ENCODE peak calls at places on chromosomes 5 and 9, in five cellular contexts. One of them, this sample, is unnamed.
A peak's percentile ranks its signal among the peaks of the same experiment; 100 is the strongest.

GRCh38 chr9:133331221-133331620 is 4.8 kb downstream of the SURF6 start:
- DNase-seq in H1: no peak
- DNase-seq in prostate gland: no peak
- DNase-seq in thyroid gland: no peak
- DNase-seq in uterus: no peak
- DNase-seq in this sample: no peak

GRCh38 chr5:121144764-121145163 is 680.7 kb downstream of the PRR16 start:
- DNase-seq in H1: no peak
- DNase-seq in uterus: no peak
- DNase-seq in prostate gland: no peak
- DNase-seq in thyroid gland: no peak
- DNase-seq in this sample: no peak

GRCh38 chr5:77620404-77620803 is 18.1 kb downstream of the OTP start:
- DNase-seq in thyroid gland: no peak
- DNase-seq in prostate gland: no peak
- DNase-seq in uterus: no peak
- DNase-seq in H1: peak; percentile 58
- DNase-seq in this sample: no peak

GRCh38 chr9:120191141-120191540 is 388.8 kb downstream of the CDK5RAP2 start:
- DNase-seq in thyroid gland: no peak
- DNase-seq in H1: no peak
- DNase-seq in prostate gland: no peak
- DNase-seq in uterus: no peak
- DNase-seq in this sample: no peak

GRCh38 chr5:113340537-113340936 is 94.3 kb downstream of the TSSK1B start:
- DNase-seq in H1: no peak
- DNase-seq in prostate gland: no peak
- DNase-seq in uterus: no peak
- DNase-seq in thyroid gland: peak; percentile 78
- DNase-seq in this sample: no peak

GRCh38 chr9:134381671-134382505 is 55.6 kb downstream of the RXRA start:
- DNase-seq in H1: no peak
- DNase-seq in thyroid gland: peak; percentile 58
- DNase-seq in prostate gland: no peak
- DNase-seq in uterus: no peak
- DNase-seq in this sample: no peak

GRCh38 chr5:54171645-54172384 is 138.6 kb downstream of the ARL15 start:
- DNase-seq in thyroid gland: no peak
- DNase-seq in prostate gland: no peak
- DNase-seq in H1: no peak
- DNase-seq in uterus: no peak
- DNase-seq in this sample: no peak

GRCh38 chr9:5698810-5699556 is 70.1 kb downstream of the RIC1 start:
- DNase-seq in uterus: no peak
- DNase-seq in prostate gland: no peak
- DNase-seq in H1: no peak
- DNase-seq in thyroid gland: no peak
- DNase-seq in this sample: no peak

GRCh38 chr5:127958421-127959011 is 125.0 kb upstream of the SLC12A2 start:
- DNase-seq in prostate gland: peak; percentile 38
- DNase-seq in uterus: no peak
- DNase-seq in H1: no peak
- DNase-seq in thyroid gland: no peak
- DNase-seq in this sample: no peak
- H3K27ac ChIP-seq in prostate gland: peak overlapping the region; percentile 12
- H3K27ac ChIP-seq in uterus: no peak overlapping the region
- H3K27ac ChIP-seq in H1: no peak overlapping the region
- H3K27ac ChIP-seq in thyroid gland: peak overlapping the region; percentile 13
- H3K27ac ChIP-seq in this sample: no peak overlapping the region

GRCh38 chr9:111983484-111983908 is 86.9 kb downstream of the UGCG start:
- DNase-seq in prostate gland: no peak
- DNase-seq in H1: no peak
- DNase-seq in thyroid gland: no peak
- DNase-seq in uterus: no peak
- DNase-seq in this sample: no peak

GRCh38 chr9:111984075-111984802 is 87.6 kb downstream of the UGCG start:
- DNase-seq in thyroid gland: no peak
- DNase-seq in uterus: no peak
- DNase-seq in prostate gland: no peak
- DNase-seq in H1: no peak
- DNase-seq in this sample: no peak

GRCh38 chr9:111991179-111991578 is 94.6 kb downstream of the UGCG start:
- DNase-seq in H1: no peak
- DNase-seq in prostate gland: no peak
- DNase-seq in thyroid gland: no peak
- DNase-seq in uterus: no peak
- DNase-seq in this sample: no peak

GRCh38 chr9:111985315-111985714 is 88.7 kb downstream of the UGCG start:
- DNase-seq in thyroid gland: no peak
- DNase-seq in uterus: no peak
- DNase-seq in H1: no peak
- DNase-seq in prostate gland: no peak
- DNase-seq in this sample: no peak

DNA sequence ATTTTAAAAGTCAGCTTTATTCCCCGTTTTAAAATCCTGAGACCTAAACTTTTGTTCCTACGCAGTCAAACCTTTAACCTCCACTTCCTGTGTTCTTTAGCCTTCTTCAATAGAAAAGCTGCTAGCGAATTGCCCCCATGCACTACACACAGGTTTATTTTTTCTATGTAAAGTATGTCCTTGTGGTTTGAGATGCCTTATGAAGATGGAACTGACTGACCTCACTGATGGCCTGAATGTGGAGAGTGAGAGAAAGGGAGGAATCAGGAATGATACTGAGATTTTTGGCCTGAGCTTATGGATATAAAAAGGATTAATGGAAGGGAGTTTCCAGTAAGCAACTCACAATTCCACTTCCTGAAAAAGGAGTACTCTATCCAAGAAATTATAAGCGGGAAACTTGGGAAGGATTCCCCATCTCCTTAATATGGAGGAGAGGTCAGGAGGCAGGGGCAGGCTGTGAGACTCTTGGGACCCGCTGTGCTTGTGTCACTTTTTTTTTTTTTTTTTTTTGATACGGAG is 89.5 kb downstream of the UGCG start:
- DNase-seq in uterus: no peak
- DNase-seq in H1: no peak
- DNase-seq in thyroid gland: no peak
- DNase-seq in prostate gland: no peak
- DNase-seq in this sample: no peak
- TF ChIP-seq POLR2A in uterus: no peak
- TF ChIP-seq POLR2A in H1: no peak
- TF ChIP-seq POLR2A in thyroid gland: no peak
- TF ChIP-seq POLR2A in prostate gland: no peak
- TF ChIP-seq POLR2A in this sample: no peak

GRCh38 chr5:158537343-158537742 is 562.4 kb downstream of the EBF1 start:
- DNase-seq in thyroid gland: no peak
- DNase-seq in H1: no peak
- DNase-seq in uterus: no peak
- DNase-seq in prostate gland: no peak
- DNase-seq in this sample: no peak
- H3K27ac ChIP-seq in thyroid gland: no peak overlapping the region
- H3K27ac ChIP-seq in H1: no peak overlapping the region
- H3K27ac ChIP-seq in uterus: no peak overlapping the region
- H3K27ac ChIP-seq in prostate gland: no peak overlapping the region
- H3K27ac ChIP-seq in this sample: no peak overlapping the region

DNA sequence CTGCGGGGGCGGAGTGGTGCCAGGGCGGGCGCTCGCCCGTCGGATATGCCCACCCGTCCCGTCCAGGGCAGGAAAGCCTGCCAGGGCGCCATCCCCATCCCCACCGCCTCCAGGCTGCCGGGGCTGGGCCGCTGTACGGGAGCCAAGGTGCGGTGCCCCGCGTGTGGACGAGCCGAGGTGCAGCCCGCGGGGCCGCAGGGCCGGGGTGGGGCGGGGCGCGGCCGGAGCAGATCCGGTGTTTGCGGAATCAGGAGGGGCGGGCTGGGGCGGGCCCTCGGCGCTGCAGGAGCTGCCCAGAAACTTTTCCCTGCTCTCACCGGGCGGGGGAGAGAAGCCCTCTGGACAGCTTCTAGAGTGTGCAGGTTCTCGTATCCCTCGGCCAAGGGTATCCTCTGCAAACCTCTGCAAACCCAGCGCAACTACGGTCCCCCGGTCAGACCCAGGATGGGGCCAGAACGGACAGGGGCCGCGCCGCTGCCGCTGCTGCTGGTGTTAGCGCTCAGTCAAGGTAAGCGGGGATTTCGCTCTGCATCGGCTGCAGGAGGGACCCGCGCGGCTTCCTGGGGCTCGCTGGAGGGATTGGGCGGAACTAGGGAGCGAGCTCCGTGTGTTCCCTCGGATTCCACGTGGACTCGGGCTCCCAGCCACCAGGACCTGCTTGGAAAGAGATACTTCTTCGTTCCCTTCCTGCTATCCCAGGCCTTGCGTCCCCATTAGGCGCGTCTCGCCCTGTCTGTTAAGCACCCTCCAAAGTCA is at the start of gene ITGA2:
- DNase-seq in prostate gland: peak; percentile 64
- DNase-seq in uterus: peak; percentile 44
- DNase-seq in thyroid gland: peak; percentile 59
- DNase-seq in H1: peak; percentile 77
- DNase-seq in this sample: peak; percentile 43
- TF ChIP-seq POLR2A in prostate gland: peak; percentile 59
- TF ChIP-seq POLR2A in uterus: no peak
- TF ChIP-seq POLR2A in thyroid gland: no peak
- TF ChIP-seq POLR2A in H1: no peak
- TF ChIP-seq POLR2A in this sample: no peak

This sample was measured in ovary.